ENCODE peak calls at places on chromosomes 4 and X, in five cellular contexts. P, W, R, E and F are unnamed samples.

GRCh38 chr4:177384856-177385396 is 57.3 kb downstream of the AGA start:
- DNase-seq in P (no peak), W (no peak), R (no peak), E (no peak), F (no peak)

GRCh38 chr4:51884606-51885005 is 41.7 kb downstream of the DCUN1D4 start:
- DNase-seq in P (no peak), W (no peak), R (no peak), E (no peak), F (no peak)

GRCh38 chrX:120603707-120604358 is at the start of gene MCTS1:
- DNase-seq in P (peak), W (peak), R (peak), E (peak), F (peak)

GRCh38 chr4:186015212-186015817 is 53.6 kb upstream of the TLR3 start:
- DNase-seq in P (no peak), W (no peak), R (no peak), E (no peak), F (no peak)

GRCh38 chrX:71253253-71254091 is 468 bp downstream of the ZMYM3 start:
- DNase-seq in P (peak), W (peak), R (no peak), E (peak), F (peak)

GRCh38 chr4:24727390-24727789 is 68.0 kb upstream of the SOD3 start:
- DNase-seq in P (no peak), W (no peak), R (no peak), E (no peak), F (no peak)

GRCh38 chrX:104411800-104412199 is 154.2 kb upstream of the IL1RAPL2 start:
- DNase-seq in P (no peak), W (no peak), R (no peak), E (no peak), F (no peak)

GRCh38 chr4:124277691-124278090 is 434.8 kb downstream of the ANKRD50 start:
- DNase-seq in P (no peak), W (no peak), R (no peak), E (no peak), F (no peak)

GRCh38 chrX:93874554-93874953 is 200.5 kb downstream of the FAM133A start:
- DNase-seq in P (peak), W (no peak), R (peak), E (no peak), F (peak)

GRCh38 chr4:7854697-7855370 is 84.8 kb downstream of the AFAP1 start:
- DNase-seq in P (no peak), W (no peak), R (peak), E (no peak), F (no peak)

GRCh38 chr4:141352775-141353544 is 132.3 kb downstream of the ZNF330 start:
- DNase-seq in P (no peak), W (peak), R (peak), E (peak), F (no peak)

GRCh38 chr4:1209821-1210220 is 37.4 kb upstream of the SPON2 start:
- DNase-seq in P (peak), W (peak), R (no peak), E (peak), F (no peak)

GRCh38 chr4:146095091-146095690 is 80.3 kb upstream of the LSM6 start:
- DNase-seq in P (peak), W (peak), R (peak), E (peak), F (peak)

GRCh38 chr4:77095101-77095826 is 19.5 kb upstream of the CCNI start:
- DNase-seq in P (peak), W (peak), R (peak), E (peak), F (peak)

GRCh38 chr4:80331693-80332092 is 3.8 kb upstream of the CFAP299 start:
- DNase-seq in P (no peak), W (no peak), R (no peak), E (no peak), F (no peak)

GRCh38 chr4:57091657-57092162 is 18.5 kb downstream of the IGFBP7 start:
- DNase-seq in P (no peak), W (no peak), R (no peak), E (no peak), F (no peak)

GRCh38 chrX:71492086-71493065 is 40.5 kb upstream of the OGT start:
- DNase-seq in P (peak), W (peak), R (peak), E (peak), F (no peak)

GRCh38 chr4:156718226-156718625 is 253.4 kb downstream of the PDGFC start:
- DNase-seq in P (no peak), W (no peak), R (no peak), E (peak), F (no peak)

GRCh38 chr4:185464184-185464583 is 7.3 kb downstream of the CCDC110 start:
- DNase-seq in P (no peak), W (no peak), R (no peak), E (no peak), F (no peak)

GRCh38 chr4:4509521-4509920 is 32.3 kb downstream of the STX18 start:
- DNase-seq in P (no peak), W (no peak), R (no peak), E (no peak), F (no peak)

GRCh38 chrX:20666316-20666715 is 399.6 kb upstream of the RPS6KA3 start:
- DNase-seq in P (no peak), W (no peak), R (no peak), E (no peak), F (no peak)

GRCh38 chr4:165325732-165326512 is 1.5 kb upstream of the MSMO1 start:
- DNase-seq in P (no peak), W (peak), R (peak), E (peak), F (no peak)

GRCh38 chrX:110132450-110133114 is 129.7 kb downstream of the TMEM164 start:
- DNase-seq in P (no peak), W (no peak), R (no peak), E (peak), F (no peak)

GRCh38 chrX:108397627-108398392 is 40.4 kb downstream of the COL4A6 start:
- DNase-seq in P (no peak), W (peak), R (peak), E (peak), F (no peak)

GRCh38 chr4:2913168-2913567 is 50.0 kb downstream of the NOP14 start:
- DNase-seq in P (no peak), W (no peak), R (no peak), E (no peak), F (no peak)

GRCh38 chr4:109164011-109164410 is 138.4 kb downstream of the COL25A1 start:
- DNase-seq in P (no peak), W (no peak), R (no peak), E (peak), F (no peak)

GRCh38 chr4:54487491-54487890 is 170.3 kb upstream of the KIT start:
- DNase-seq in P (no peak), W (no peak), R (peak), E (peak), F (no peak)

GRCh38 chrX:65878456-65878855 is 161.4 kb downstream of the VSIG4 start:
- DNase-seq in P (no peak), W (no peak), R (no peak), E (no peak), F (no peak)

GRCh38 chrX:55919367-55920221 is 202.0 kb downstream of the RRAGB start:
- DNase-seq in P (no peak), W (no peak), R (peak), E (no peak), F (peak)

GRCh38 chr4:1855334-1856070 is 454 bp downstream of the LETM1 start:
- DNase-seq in P (peak), W (no peak), R (no peak), E (no peak), F (peak)

GRCh38 chrX:70422886-70423336 is at the start of gene GDPD2:
- DNase-seq in P (peak), W (peak), R (no peak), E (no peak), F (no peak)

GRCh38 chrX:15789979-15790765 is at the start of gene ZRSR2:
- DNase-seq in P (peak), W (peak), R (peak), E (peak), F (peak)

GRCh38 chr4:137125011-137125410 is 407.3 kb downstream of the PCDH18 start:
- DNase-seq in P (no peak), W (peak), R (peak), E (peak), F (no peak)

GRCh38 chrX:152900937-152901445 is 3.1 kb downstream of the ZNF185 start:
- DNase-seq in P (no peak), W (no peak), R (no peak), E (no peak), F (no peak)

GRCh38 chrX:29724316-29724715 is 491.0 kb upstream of the MAGEB2 start:
- DNase-seq in P (no peak), W (no peak), R (no peak), E (no peak), F (no peak)

GRCh38 chrX:133676344-133677122 is 261.2 kb upstream of the GPC4 start:
- DNase-seq in P (no peak), W (no peak), R (no peak), E (no peak), F (no peak)

GRCh38 chrX:133681897-133682296 is 266.6 kb upstream of the GPC4 start:
- DNase-seq in P (no peak), W (no peak), R (no peak), E (no peak), F (no peak)

GRCh38 chrX:133685806-133686205 is 270.5 kb upstream of the GPC4 start:
- DNase-seq in P (peak), W (no peak), R (no peak), E (no peak), F (no peak)

GRCh38 chrX:133677123-133678063 is 262.1 kb upstream of the GPC4 start:
- DNase-seq in P (no peak), W (no peak), R (no peak), E (no peak), F (no peak)

DNA sequence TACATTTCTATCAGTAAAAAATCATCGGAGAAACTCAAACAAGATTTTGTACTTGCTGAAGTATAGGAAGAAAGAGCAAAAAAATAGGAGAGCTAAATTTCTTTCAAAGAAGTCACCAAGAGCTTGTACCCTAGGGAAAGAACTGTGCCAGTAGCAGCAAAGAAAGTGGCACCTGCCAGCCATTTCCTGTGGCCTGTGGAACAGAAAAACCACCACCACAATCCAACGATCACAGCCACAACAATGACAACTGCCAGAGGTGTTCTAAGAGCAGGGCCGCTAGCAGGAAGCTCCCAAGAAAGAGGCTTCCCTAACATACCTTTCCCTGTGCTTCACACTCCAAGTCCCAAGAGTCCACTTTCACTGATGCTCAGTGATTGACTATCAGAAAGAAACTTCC is 266.1 kb upstream of the GPC4 start:
- DNase-seq in P (no peak), W (no peak), R (no peak), E (no peak), F (no peak)
- H3K4me2 ChIP-seq in P (no peak), W (no peak), R (no peak), E (no peak), F (no peak)

GRCh38 chr4:78695910-78696309 is 80.2 kb upstream of the BMP2K start:
- DNase-seq in P (no peak), W (no peak), R (no peak), E (no peak), F (no peak)

GRCh38 chr4:78692815-78693156 is 83.4 kb upstream of the BMP2K start:
- DNase-seq in P (no peak), W (no peak), R (no peak), E (no peak), F (no peak)

GRCh38 chr4:78693777-78694456 is 82.2 kb upstream of the BMP2K start:
- DNase-seq in P (no peak), W (peak), R (no peak), E (no peak), F (no peak)

GRCh38 chr4:78691971-78692814 is 84.0 kb upstream of the BMP2K start:
- DNase-seq in P (peak), W (no peak), R (no peak), E (peak), F (peak)

GRCh38 chr4:78694457-78694787 is 81.7 kb upstream of the BMP2K start:
- DNase-seq in P (no peak), W (no peak), R (no peak), E (no peak), F (no peak)
- H3K4me2 ChIP-seq in P (no peak), W (no peak), R (no peak), E (no peak), F (no peak)

GRCh38 chr4:110824344-110824743 is 201.5 kb upstream of the PITX2 start:
- DNase-seq in P (no peak), W (no peak), R (no peak), E (no peak), F (no peak)
- H3K4me2 ChIP-seq in P (no peak), W (no peak), R (no peak), E (no peak), F (no peak)

GRCh38 chr4:6250235-6250983 is 19.2 kb upstream of the WFS1 start:
- DNase-seq in P (peak), W (peak), R (peak), E (peak), F (peak)
- H3K4me2 ChIP-seq in P (no peak), W (no peak), R (no peak), E (no peak), F (no peak)

DNA sequence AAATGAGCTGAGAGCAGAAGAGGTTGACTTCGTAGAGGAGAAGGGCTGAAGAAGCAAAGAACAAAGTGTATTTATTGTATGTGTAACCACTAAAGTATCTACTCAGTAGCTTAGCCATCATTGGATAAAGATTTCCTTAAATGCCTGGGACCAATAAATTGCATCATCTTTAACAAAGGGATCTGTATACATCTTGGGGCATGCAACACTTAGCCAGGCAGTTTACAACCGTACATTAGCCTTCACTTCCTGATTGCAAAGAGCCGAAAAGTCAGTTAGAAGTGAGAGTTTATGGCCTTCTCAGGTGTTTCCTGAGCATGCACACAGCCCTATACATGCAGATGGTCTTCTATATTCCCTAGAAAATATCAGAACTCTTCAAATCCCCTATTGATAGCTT is 68.0 kb upstream of the MAGED1 start:
- DNase-seq in P (no peak), W (peak), R (peak), E (peak), F (peak)
- H3K4me2 ChIP-seq in P (no peak), W (no peak), R (no peak), E (no peak), F (peak)